ENCODE peak calls at places on chromosome 22, in nine cellular contexts. I is HCT116; R is islet precursor cell; J is body of pancreas; B is H54; Y is renal cortical epithelial cell; X is CD4-positive, alpha-beta T cell; K is AG09309; M is activated naive CD4-positive, alpha-beta T cell. G is an unnamed sample.

GRCh38 chr22:43136255-43136654 is 6.9 kb downstream of the MCAT start:
- DNase-seq in J (peak; percentile 32), R (peak; percentile 81), K (no peak), B (no peak), Y (no peak), X (peak; percentile 19), M (peak; percentile 26), I (no peak), G (peak; percentile 36)

GRCh38 chr22:35510481-35510934 is 30.1 kb upstream of the RASD2 start:
- DNase-seq in B (peak; percentile 50), K (no peak), I (no peak), Y (no peak), R (no peak), X (no peak), J (no peak), M (no peak), G (no peak)

GRCh38 chr22:35728639-35729308 is 11.1 kb downstream of the APOL5 start:
- DNase-seq in R (no peak), I (no peak), B (no peak), X (no peak), Y (peak; percentile 65), M (no peak), J (peak; percentile 75), K (no peak), G (no peak)

GRCh38 chr22:37214431-37215025 is 2.3 kb upstream of the SSTR3 start:
- DNase-seq in Y (no peak), K (no peak), R (no peak), B (no peak), M (no peak), I (no peak), J (no peak), X (no peak), G (no peak)

GRCh38 chr22:19180740-19181410 is 2.3 kb upstream of the SLC25A1 start:
- DNase-seq in K (no peak), B (no peak), X (no peak), Y (no peak), R (peak; percentile 43), M (no peak), J (no peak), I (no peak), G (no peak)

GRCh38 chr22:50684501-50684900 is 11.9 kb downstream of the SHANK3 start:
- DNase-seq in Y (no peak), J (no peak), M (no peak), I (no peak), X (no peak), K (no peak), R (no peak), B (no peak), G (no peak)

GRCh38 chr22:37777122-37777687 is 30.5 kb upstream of the GCAT start:
- DNase-seq in B (peak; percentile 48), K (peak; percentile 66), I (peak; percentile 84), M (no peak), X (no peak), Y (peak; percentile 96), R (peak; percentile 89), J (peak; percentile 92), G (no peak)

GRCh38 chr22:49848690-49849160 is 4.9 kb upstream of the ZBED4 start:
- DNase-seq in K (no peak), I (no peak), B (no peak), Y (no peak), X (no peak), R (no peak), J (no peak), M (no peak), G (no peak)

GRCh38 chr22:29311468-29312217 is 3.9 kb downstream of the RASL10A start:
- DNase-seq in B (no peak), I (no peak), K (no peak), R (peak; percentile 49), J (no peak), M (no peak), X (no peak), Y (no peak), G (no peak)